ENCODE peak calls at places on chromosomes 6 and 20, in nine cellular contexts. One of them, this sample, is unnamed.

GRCh38 chr20:2006452-2007381 is 12.9 kb upstream of the PDYN start:
- DNase-seq in stimulated activated CD4-positive, alpha-beta T cell treated with anti-CD3 and anti-CD28 coated beads, TNF-alpha, amount 100 ng/mL, for 48 hours: peak; percentile 24
- DNase-seq in aorta: no peak
- DNase-seq in activated T-helper 1 cell treated with anti-CD3 and anti-CD28 coated beads, Interleukin-2, amount 50 U/mL, for 16 hours: no peak
- DNase-seq in EH: peak; percentile 47
- DNase-seq in dorsolateral prefrontal cortex: no peak
- DNase-seq in Calu3: peak; percentile 13
- DNase-seq in fibroblast of lung: peak; percentile 51
- DNase-seq in effector memory CD4-positive, alpha-beta T cell: no peak
- DNase-seq in this sample: peak; percentile 24

GRCh38 chr6:170147832-170148708 is 142.8 kb downstream of the DLL1 start:
- DNase-seq in activated T-helper 1 cell treated with anti-CD3 and anti-CD28 coated beads, Interleukin-2, amount 50 U/mL, for 16 hours: peak; percentile 14
- DNase-seq in fibroblast of lung: no peak
- DNase-seq in stimulated activated CD4-positive, alpha-beta T cell treated with anti-CD3 and anti-CD28 coated beads, TNF-alpha, amount 100 ng/mL, for 48 hours: peak; percentile 36
- DNase-seq in EH: no peak
- DNase-seq in effector memory CD4-positive, alpha-beta T cell: peak; percentile 7
- DNase-seq in aorta: no peak
- DNase-seq in Calu3: no peak
- DNase-seq in dorsolateral prefrontal cortex: peak; percentile 75
- DNase-seq in this sample: no peak

GRCh38 chr6:45420083-45420908 is 42.6 kb upstream of the SUPT3H start:
- DNase-seq in dorsolateral prefrontal cortex: no peak
- DNase-seq in effector memory CD4-positive, alpha-beta T cell: peak; percentile 66
- DNase-seq in Calu3: no peak
- DNase-seq in aorta: no peak
- DNase-seq in fibroblast of lung: peak; percentile 72
- DNase-seq in stimulated activated CD4-positive, alpha-beta T cell treated with anti-CD3 and anti-CD28 coated beads, TNF-alpha, amount 100 ng/mL, for 48 hours: peak; percentile 29
- DNase-seq in activated T-helper 1 cell treated with anti-CD3 and anti-CD28 coated beads, Interleukin-2, amount 50 U/mL, for 16 hours: peak; percentile 39
- DNase-seq in EH: peak; percentile 40
- DNase-seq in this sample: peak; percentile 45

GRCh38 chr6:10800810-10801209 is 37.5 kb downstream of the MAK start:
- DNase-seq in stimulated activated CD4-positive, alpha-beta T cell treated with anti-CD3 and anti-CD28 coated beads, TNF-alpha, amount 100 ng/mL, for 48 hours: no peak
- DNase-seq in Calu3: peak; percentile 10
- DNase-seq in EH: peak; percentile 35
- DNase-seq in effector memory CD4-positive, alpha-beta T cell: no peak
- DNase-seq in activated T-helper 1 cell treated with anti-CD3 and anti-CD28 coated beads, Interleukin-2, amount 50 U/mL, for 16 hours: no peak
- DNase-seq in aorta: no peak
- DNase-seq in dorsolateral prefrontal cortex: no peak
- DNase-seq in fibroblast of lung: peak; percentile 61
- DNase-seq in this sample: peak; percentile 23

GRCh38 chr6:163356324-163356723 is 58.2 kb upstream of the QKI start:
- DNase-seq in Calu3: no peak
- DNase-seq in EH: no peak
- DNase-seq in aorta: peak; percentile 80
- DNase-seq in activated T-helper 1 cell treated with anti-CD3 and anti-CD28 coated beads, Interleukin-2, amount 50 U/mL, for 16 hours: no peak
- DNase-seq in stimulated activated CD4-positive, alpha-beta T cell treated with anti-CD3 and anti-CD28 coated beads, TNF-alpha, amount 100 ng/mL, for 48 hours: no peak
- DNase-seq in effector memory CD4-positive, alpha-beta T cell: no peak
- DNase-seq in dorsolateral prefrontal cortex: peak; percentile 81
- DNase-seq in fibroblast of lung: peak; percentile 57
- DNase-seq in this sample: peak; percentile 37

GRCh38 chr20:48638546-48638945 is 189.3 kb downstream of the PREX1 start:
- DNase-seq in activated T-helper 1 cell treated with anti-CD3 and anti-CD28 coated beads, Interleukin-2, amount 50 U/mL, for 16 hours: no peak
- DNase-seq in aorta: no peak
- DNase-seq in EH: peak; percentile 67
- DNase-seq in effector memory CD4-positive, alpha-beta T cell: no peak
- DNase-seq in fibroblast of lung: peak; percentile 68
- DNase-seq in stimulated activated CD4-positive, alpha-beta T cell treated with anti-CD3 and anti-CD28 coated beads, TNF-alpha, amount 100 ng/mL, for 48 hours: no peak
- DNase-seq in Calu3: peak; percentile 61
- DNase-seq in dorsolateral prefrontal cortex: no peak
- DNase-seq in this sample: peak; percentile 62

GRCh38 chr6:69791065-69791471 is 5.7 kb downstream of the LMBRD1 start:
- DNase-seq in effector memory CD4-positive, alpha-beta T cell: no peak
- DNase-seq in aorta: no peak
- DNase-seq in fibroblast of lung: no peak
- DNase-seq in stimulated activated CD4-positive, alpha-beta T cell treated with anti-CD3 and anti-CD28 coated beads, TNF-alpha, amount 100 ng/mL, for 48 hours: no peak
- DNase-seq in dorsolateral prefrontal cortex: no peak
- DNase-seq in activated T-helper 1 cell treated with anti-CD3 and anti-CD28 coated beads, Interleukin-2, amount 50 U/mL, for 16 hours: no peak
- DNase-seq in EH: peak; percentile 6
- DNase-seq in Calu3: no peak
- DNase-seq in this sample: no peak

GRCh38 chr20:49303211-49303610 is 25.4 kb upstream of the ZNFX1 start:
- DNase-seq in effector memory CD4-positive, alpha-beta T cell: no peak
- DNase-seq in dorsolateral prefrontal cortex: no peak
- DNase-seq in fibroblast of lung: no peak
- DNase-seq in EH: peak; percentile 86
- DNase-seq in activated T-helper 1 cell treated with anti-CD3 and anti-CD28 coated beads, Interleukin-2, amount 50 U/mL, for 16 hours: no peak
- DNase-seq in Calu3: no peak
- DNase-seq in aorta: no peak
- DNase-seq in stimulated activated CD4-positive, alpha-beta T cell treated with anti-CD3 and anti-CD28 coated beads, TNF-alpha, amount 100 ng/mL, for 48 hours: no peak
- DNase-seq in this sample: peak; percentile 49

GRCh38 chr20:35320396-35321126 is 28.3 kb upstream of the FAM83C start:
- DNase-seq in aorta: no peak
- DNase-seq in dorsolateral prefrontal cortex: no peak
- DNase-seq in effector memory CD4-positive, alpha-beta T cell: no peak
- DNase-seq in stimulated activated CD4-positive, alpha-beta T cell treated with anti-CD3 and anti-CD28 coated beads, TNF-alpha, amount 100 ng/mL, for 48 hours: no peak
- DNase-seq in activated T-helper 1 cell treated with anti-CD3 and anti-CD28 coated beads, Interleukin-2, amount 50 U/mL, for 16 hours: no peak
- DNase-seq in fibroblast of lung: peak; percentile 43
- DNase-seq in EH: peak; percentile 95
- DNase-seq in Calu3: peak; percentile 54
- DNase-seq in this sample: no peak

GRCh38 chr6:15879372-15880261 is 216.8 kb upstream of the DTNBP1 start:
- DNase-seq in dorsolateral prefrontal cortex: no peak
- DNase-seq in fibroblast of lung: peak; percentile 83
- DNase-seq in stimulated activated CD4-positive, alpha-beta T cell treated with anti-CD3 and anti-CD28 coated beads, TNF-alpha, amount 100 ng/mL, for 48 hours: peak; percentile 53
- DNase-seq in effector memory CD4-positive, alpha-beta T cell: no peak
- DNase-seq in EH: peak; percentile 58
- DNase-seq in Calu3: no peak
- DNase-seq in activated T-helper 1 cell treated with anti-CD3 and anti-CD28 coated beads, Interleukin-2, amount 50 U/mL, for 16 hours: no peak
- DNase-seq in aorta: peak; percentile 82
- DNase-seq in this sample: peak; percentile 67

GRCh38 chr6:33014841-33015634 is 5.6 kb upstream of the HLA-DOA start:
- DNase-seq in stimulated activated CD4-positive, alpha-beta T cell treated with anti-CD3 and anti-CD28 coated beads, TNF-alpha, amount 100 ng/mL, for 48 hours: no peak
- DNase-seq in dorsolateral prefrontal cortex: no peak
- DNase-seq in Calu3: peak; percentile 78
- DNase-seq in activated T-helper 1 cell treated with anti-CD3 and anti-CD28 coated beads, Interleukin-2, amount 50 U/mL, for 16 hours: no peak
- DNase-seq in effector memory CD4-positive, alpha-beta T cell: no peak
- DNase-seq in EH: peak; percentile 82
- DNase-seq in aorta: peak; percentile 30
- DNase-seq in fibroblast of lung: peak; percentile 91
- DNase-seq in this sample: peak; percentile 77

GRCh38 chr20:24662756-24663399 is 193.4 kb downstream of the SYNDIG1 start:
- DNase-seq in stimulated activated CD4-positive, alpha-beta T cell treated with anti-CD3 and anti-CD28 coated beads, TNF-alpha, amount 100 ng/mL, for 48 hours: no peak
- DNase-seq in aorta: no peak
- DNase-seq in effector memory CD4-positive, alpha-beta T cell: no peak
- DNase-seq in fibroblast of lung: peak; percentile 67
- DNase-seq in Calu3: no peak
- DNase-seq in activated T-helper 1 cell treated with anti-CD3 and anti-CD28 coated beads, Interleukin-2, amount 50 U/mL, for 16 hours: no peak
- DNase-seq in dorsolateral prefrontal cortex: no peak
- DNase-seq in EH: peak; percentile 48
- DNase-seq in this sample: peak; percentile 37

GRCh38 chr20:62906209-62906608 is 20.1 kb downstream of the DIDO1 start:
- DNase-seq in aorta: peak; percentile 55
- DNase-seq in effector memory CD4-positive, alpha-beta T cell: no peak
- DNase-seq in EH: no peak
- DNase-seq in dorsolateral prefrontal cortex: peak; percentile 43
- DNase-seq in fibroblast of lung: no peak
- DNase-seq in Calu3: no peak
- DNase-seq in activated T-helper 1 cell treated with anti-CD3 and anti-CD28 coated beads, Interleukin-2, amount 50 U/mL, for 16 hours: no peak
- DNase-seq in stimulated activated CD4-positive, alpha-beta T cell treated with anti-CD3 and anti-CD28 coated beads, TNF-alpha, amount 100 ng/mL, for 48 hours: no peak
- DNase-seq in this sample: no peak

GRCh38 chr6:87391334-87391733 is 16.4 kb upstream of the CFAP206 start:
- DNase-seq in dorsolateral prefrontal cortex: no peak
- DNase-seq in EH: peak; percentile 53
- DNase-seq in Calu3: peak; percentile 22
- DNase-seq in aorta: no peak
- DNase-seq in effector memory CD4-positive, alpha-beta T cell: no peak
- DNase-seq in activated T-helper 1 cell treated with anti-CD3 and anti-CD28 coated beads, Interleukin-2, amount 50 U/mL, for 16 hours: no peak
- DNase-seq in fibroblast of lung: peak; percentile 36
- DNase-seq in stimulated activated CD4-positive, alpha-beta T cell treated with anti-CD3 and anti-CD28 coated beads, TNF-alpha, amount 100 ng/mL, for 48 hours: no peak
- DNase-seq in this sample: peak; percentile 29

GRCh38 chr6:30690403-30691207 is at the start of gene NRM:
- DNase-seq in EH: peak; percentile 91
- DNase-seq in effector memory CD4-positive, alpha-beta T cell: peak; percentile 59
- DNase-seq in activated T-helper 1 cell treated with anti-CD3 and anti-CD28 coated beads, Interleukin-2, amount 50 U/mL, for 16 hours: peak; percentile 68
- DNase-seq in dorsolateral prefrontal cortex: peak; percentile 81
- DNase-seq in Calu3: peak; percentile 93
- DNase-seq in stimulated activated CD4-positive, alpha-beta T cell treated with anti-CD3 and anti-CD28 coated beads, TNF-alpha, amount 100 ng/mL, for 48 hours: peak; percentile 90
- DNase-seq in fibroblast of lung: peak; percentile 80
- DNase-seq in aorta: peak; percentile 95
- DNase-seq in this sample: peak; percentile 80

GRCh38 chr6:82980086-82980485 is 85.6 kb downstream of the UBE3D start:
- DNase-seq in Calu3: no peak
- DNase-seq in aorta: no peak
- DNase-seq in fibroblast of lung: peak; percentile 93
- DNase-seq in EH: peak; percentile 89
- DNase-seq in activated T-helper 1 cell treated with anti-CD3 and anti-CD28 coated beads, Interleukin-2, amount 50 U/mL, for 16 hours: no peak
- DNase-seq in dorsolateral prefrontal cortex: no peak
- DNase-seq in effector memory CD4-positive, alpha-beta T cell: no peak
- DNase-seq in stimulated activated CD4-positive, alpha-beta T cell treated with anti-CD3 and anti-CD28 coated beads, TNF-alpha, amount 100 ng/mL, for 48 hours: no peak
- DNase-seq in this sample: peak; percentile 94

GRCh38 chr6:34233867-34234266 is 2.8 kb upstream of the HMGA1 start:
- DNase-seq in EH: no peak
- DNase-seq in dorsolateral prefrontal cortex: no peak
- DNase-seq in stimulated activated CD4-positive, alpha-beta T cell treated with anti-CD3 and anti-CD28 coated beads, TNF-alpha, amount 100 ng/mL, for 48 hours: no peak
- DNase-seq in activated T-helper 1 cell treated with anti-CD3 and anti-CD28 coated beads, Interleukin-2, amount 50 U/mL, for 16 hours: no peak
- DNase-seq in fibroblast of lung: no peak
- DNase-seq in effector memory CD4-positive, alpha-beta T cell: no peak
- DNase-seq in Calu3: no peak
- DNase-seq in aorta: peak; percentile 26
- DNase-seq in this sample: no peak

GRCh38 chr6:3294396-3294795 is 35.6 kb downstream of the PSMG4 start:
- DNase-seq in activated T-helper 1 cell treated with anti-CD3 and anti-CD28 coated beads, Interleukin-2, amount 50 U/mL, for 16 hours: no peak
- DNase-seq in dorsolateral prefrontal cortex: no peak
- DNase-seq in effector memory CD4-positive, alpha-beta T cell: no peak
- DNase-seq in EH: no peak
- DNase-seq in Calu3: no peak
- DNase-seq in fibroblast of lung: no peak
- DNase-seq in aorta: peak; percentile 25
- DNase-seq in stimulated activated CD4-positive, alpha-beta T cell treated with anti-CD3 and anti-CD28 coated beads, TNF-alpha, amount 100 ng/mL, for 48 hours: no peak
- DNase-seq in this sample: no peak

GRCh38 chr20:63132131-63132714 is 83.7 kb downstream of the YTHDF1 start:
- DNase-seq in Calu3: no peak
- DNase-seq in dorsolateral prefrontal cortex: peak; percentile 12
- DNase-seq in EH: no peak
- DNase-seq in fibroblast of lung: no peak
- DNase-seq in activated T-helper 1 cell treated with anti-CD3 and anti-CD28 coated beads, Interleukin-2, amount 50 U/mL, for 16 hours: no peak
- DNase-seq in stimulated activated CD4-positive, alpha-beta T cell treated with anti-CD3 and anti-CD28 coated beads, TNF-alpha, amount 100 ng/mL, for 48 hours: no peak
- DNase-seq in aorta: peak; percentile 72
- DNase-seq in effector memory CD4-positive, alpha-beta T cell: no peak
- DNase-seq in this sample: no peak

GRCh38 chr6:2558098-2558770 is 192.5 kb downstream of the MYLK4 start:
- DNase-seq in stimulated activated CD4-positive, alpha-beta T cell treated with anti-CD3 and anti-CD28 coated beads, TNF-alpha, amount 100 ng/mL, for 48 hours: no peak
- DNase-seq in activated T-helper 1 cell treated with anti-CD3 and anti-CD28 coated beads, Interleukin-2, amount 50 U/mL, for 16 hours: no peak
- DNase-seq in aorta: no peak
- DNase-seq in fibroblast of lung: no peak
- DNase-seq in effector memory CD4-positive, alpha-beta T cell: no peak
- DNase-seq in EH: no peak
- DNase-seq in dorsolateral prefrontal cortex: no peak
- DNase-seq in Calu3: no peak
- DNase-seq in this sample: no peak

GRCh38 chr6:105600342-105601293 is 197.7 kb upstream of the PREP start:
- DNase-seq in Calu3: no peak
- DNase-seq in EH: peak; percentile 63
- DNase-seq in effector memory CD4-positive, alpha-beta T cell: no peak
- DNase-seq in fibroblast of lung: peak; percentile 83
- DNase-seq in activated T-helper 1 cell treated with anti-CD3 and anti-CD28 coated beads, Interleukin-2, amount 50 U/mL, for 16 hours: no peak
- DNase-seq in aorta: no peak
- DNase-seq in stimulated activated CD4-positive, alpha-beta T cell treated with anti-CD3 and anti-CD28 coated beads, TNF-alpha, amount 100 ng/mL, for 48 hours: no peak
- DNase-seq in dorsolateral prefrontal cortex: no peak
- DNase-seq in this sample: peak; percentile 83

GRCh38 chr6:14661188-14661587 is 543.6 kb downstream of the CD83 start:
- DNase-seq in activated T-helper 1 cell treated with anti-CD3 and anti-CD28 coated beads, Interleukin-2, amount 50 U/mL, for 16 hours: no peak
- DNase-seq in fibroblast of lung: peak; percentile 34
- DNase-seq in stimulated activated CD4-positive, alpha-beta T cell treated with anti-CD3 and anti-CD28 coated beads, TNF-alpha, amount 100 ng/mL, for 48 hours: no peak
- DNase-seq in aorta: no peak
- DNase-seq in Calu3: no peak
- DNase-seq in dorsolateral prefrontal cortex: no peak
- DNase-seq in effector memory CD4-positive, alpha-beta T cell: peak; percentile 9
- DNase-seq in EH: no peak
- DNase-seq in this sample: no peak

This sample was measured in fibroblast of gingiva.